ENCODE peak calls at places on chromosome 14, in five cellular contexts. One of them, this sample, is unnamed. For H3K27me3, the result is how much of the 10 kb centered on the place peaks cover.

GRCh38 chr14:99523661-99524050 is 42.4 kb downstream of the CCNK start:
- DNase-seq in gastrocnemius medialis: no peak
- DNase-seq in left ventricle myocardium inferior: peak
- DNase-seq in pancreas: no peak
- DNase-seq in uterus: no peak
- DNase-seq in this sample: no peak

GRCh38 chr14:91413547-91414474 is 3.8 kb downstream of the CCDC88C start:
- DNase-seq in gastrocnemius medialis: no peak
- DNase-seq in left ventricle myocardium inferior: no peak
- DNase-seq in pancreas: peak
- DNase-seq in uterus: no peak
- DNase-seq in this sample: no peak

GRCh38 chr14:43471595-43471994 is 1035.5 kb downstream of the FSCB start:
- DNase-seq in gastrocnemius medialis: no peak
- DNase-seq in left ventricle myocardium inferior: no peak
- DNase-seq in pancreas: no peak
- DNase-seq in uterus: no peak
- DNase-seq in this sample: no peak

GRCh38 chr14:95406756-95407155 is 87.0 kb upstream of the CLMN start:
- DNase-seq in gastrocnemius medialis: no peak
- DNase-seq in left ventricle myocardium inferior: no peak
- DNase-seq in pancreas: no peak
- DNase-seq in uterus: peak
- DNase-seq in this sample: no peak

GRCh38 chr14:74239848-74240793 is 872 bp downstream of the VSX2 start:
- DNase-seq in gastrocnemius medialis: no peak
- DNase-seq in left ventricle myocardium inferior: no peak
- DNase-seq in pancreas: no peak
- DNase-seq in uterus: no peak
- DNase-seq in this sample: no peak

GRCh38 chr14:79841433-79841832 is 369.9 kb downstream of the DIO2 start:
- DNase-seq in gastrocnemius medialis: no peak
- DNase-seq in left ventricle myocardium inferior: no peak
- DNase-seq in pancreas: peak
- DNase-seq in uterus: no peak
- DNase-seq in this sample: no peak

GRCh38 chr14:92600318-92601053 is 86.9 kb downstream of the RIN3 start:
- DNase-seq in gastrocnemius medialis: no peak
- DNase-seq in left ventricle myocardium inferior: no peak
- DNase-seq in pancreas: no peak
- DNase-seq in uterus: no peak
- DNase-seq in this sample: no peak

GRCh38 chr14:58807271-58807670 is 169.5 kb downstream of the DACT1 start:
- DNase-seq in gastrocnemius medialis: no peak
- DNase-seq in left ventricle myocardium inferior: no peak
- DNase-seq in pancreas: no peak
- DNase-seq in uterus: no peak
- DNase-seq in this sample: no peak

GRCh38 chr14:57086271-57087162 is 182.2 kb downstream of the EXOC5 start:
- DNase-seq in gastrocnemius medialis: no peak
- DNase-seq in left ventricle myocardium inferior: no peak
- DNase-seq in pancreas: no peak
- DNase-seq in uterus: no peak
- DNase-seq in this sample: no peak

GRCh38 chr14:65462411-65462810 is 49.9 kb downstream of the FUT8 start:
- DNase-seq in gastrocnemius medialis: no peak
- DNase-seq in left ventricle myocardium inferior: no peak
- DNase-seq in pancreas: no peak
- DNase-seq in uterus: no peak
- DNase-seq in this sample: no peak

GRCh38 chr14:34081576-34082136 is 130.8 kb upstream of the EGLN3 start:
- DNase-seq in gastrocnemius medialis: peak
- DNase-seq in left ventricle myocardium inferior: no peak
- DNase-seq in pancreas: peak
- DNase-seq in uterus: no peak
- DNase-seq in this sample: no peak

GRCh38 chr14:34615507-34615906 is 14.4 kb downstream of the SNX6 start:
- DNase-seq in gastrocnemius medialis: no peak
- DNase-seq in left ventricle myocardium inferior: no peak
- DNase-seq in pancreas: no peak
- DNase-seq in uterus: no peak
- DNase-seq in this sample: no peak

GRCh38 chr14:68691031-68691864 is 101.6 kb downstream of the ZFP36L1 start:
- DNase-seq in gastrocnemius medialis: no peak
- DNase-seq in left ventricle myocardium inferior: no peak
- DNase-seq in pancreas: no peak
- DNase-seq in uterus: peak
- DNase-seq in this sample: no peak

GRCh38 chr14:31992051-31992450 is 85.1 kb upstream of the ARHGAP5 start:
- DNase-seq in gastrocnemius medialis: no peak
- DNase-seq in left ventricle myocardium inferior: no peak
- DNase-seq in pancreas: no peak
- DNase-seq in uterus: peak
- DNase-seq in this sample: no peak

GRCh38 chr14:31294736-31295398 is 87.3 kb upstream of the HECTD1 start:
- DNase-seq in gastrocnemius medialis: no peak
- DNase-seq in left ventricle myocardium inferior: no peak
- DNase-seq in pancreas: no peak
- DNase-seq in uterus: no peak
- DNase-seq in this sample: no peak

GRCh38 chr14:32896979-32897723 is 41.5 kb upstream of the NPAS3 start:
- DNase-seq in gastrocnemius medialis: no peak
- DNase-seq in left ventricle myocardium inferior: no peak
- DNase-seq in pancreas: no peak
- DNase-seq in uterus: no peak
- DNase-seq in this sample: no peak

GRCh38 chr14:73718742-73719251 is 4.6 kb upstream of the PNMA1 start:
- DNase-seq in gastrocnemius medialis: no peak
- DNase-seq in left ventricle myocardium inferior: no peak
- DNase-seq in pancreas: no peak
- DNase-seq in uterus: peak
- DNase-seq in this sample: no peak

GRCh38 chr14:105274600-105274999 is 26.2 kb downstream of the BRF1 start:
- DNase-seq in gastrocnemius medialis: no peak
- DNase-seq in left ventricle myocardium inferior: no peak
- DNase-seq in pancreas: no peak
- DNase-seq in uterus: no peak
- DNase-seq in this sample: no peak

GRCh38 chr14:68412505-68413496 is 380.1 kb downstream of the ZFP36L1 start:
- DNase-seq in gastrocnemius medialis: no peak
- DNase-seq in left ventricle myocardium inferior: no peak
- DNase-seq in pancreas: no peak
- DNase-seq in uterus: no peak
- DNase-seq in this sample: no peak

GRCh38 chr14:71341160-71341559 is 433.9 kb downstream of the PCNX1 start:
- DNase-seq in gastrocnemius medialis: no peak
- DNase-seq in left ventricle myocardium inferior: no peak
- DNase-seq in pancreas: no peak
- DNase-seq in uterus: no peak
- DNase-seq in this sample: no peak

GRCh38 chr14:69261761-69262331 is 1.9 kb downstream of the GALNT16 start:
- DNase-seq in gastrocnemius medialis: no peak
- DNase-seq in left ventricle myocardium inferior: peak
- DNase-seq in pancreas: no peak
- DNase-seq in uterus: no peak
- DNase-seq in this sample: no peak

GRCh38 chr14:93775158-93775557 is 13.1 kb downstream of the PRIMA1 start:
- DNase-seq in gastrocnemius medialis: no peak
- DNase-seq in left ventricle myocardium inferior: no peak
- DNase-seq in pancreas: no peak
- DNase-seq in uterus: no peak
- DNase-seq in this sample: no peak

GRCh38 chr14:89040080-89040437 is 215.6 kb downstream of the TTC8 start:
- DNase-seq in gastrocnemius medialis: no peak
- DNase-seq in left ventricle myocardium inferior: no peak
- DNase-seq in pancreas: no peak
- DNase-seq in uterus: no peak
- DNase-seq in this sample: no peak

GRCh38 chr14:34930591-34931069 is 52.2 kb upstream of the SRP54 start:
- DNase-seq in gastrocnemius medialis: no peak
- DNase-seq in left ventricle myocardium inferior: no peak
- DNase-seq in pancreas: no peak
- DNase-seq in uterus: no peak
- DNase-seq in this sample: no peak

GRCh38 chr14:91269076-91269991 is 24.8 kb upstream of the GPR68 start:
- DNase-seq in gastrocnemius medialis: peak
- DNase-seq in left ventricle myocardium inferior: no peak
- DNase-seq in pancreas: no peak
- DNase-seq in uterus: no peak
- DNase-seq in this sample: no peak

DNA sequence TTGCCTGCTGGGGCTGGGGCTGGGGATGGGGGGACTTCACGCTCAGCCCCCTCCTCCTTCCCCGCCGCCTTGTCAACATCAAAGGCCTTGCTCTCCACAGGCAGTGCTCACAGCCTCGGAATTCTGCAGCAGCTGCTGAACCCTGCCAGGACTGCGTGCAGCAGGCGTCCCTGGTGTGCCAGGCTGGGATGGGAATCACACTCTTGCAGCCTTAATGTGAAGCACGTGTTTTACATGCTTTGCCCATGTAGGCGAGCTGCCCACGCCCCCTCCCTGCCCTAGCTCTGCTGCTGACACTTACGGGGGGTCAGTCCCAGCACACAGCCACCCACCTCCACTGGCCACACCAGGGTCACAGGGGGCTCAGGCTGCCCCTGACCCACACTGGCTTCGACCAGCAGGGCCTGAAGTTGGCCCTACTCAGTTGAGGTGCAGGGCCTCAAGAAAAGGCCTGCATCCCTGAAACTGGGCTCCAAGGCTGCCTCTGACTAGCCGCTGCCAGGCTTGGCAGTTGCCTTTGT is 276.2 kb upstream of the RTL1 start:
- DNase-seq in gastrocnemius medialis: no peak
- DNase-seq in left ventricle myocardium inferior: no peak
- DNase-seq in pancreas: no peak
- DNase-seq in uterus: no peak
- DNase-seq in this sample: peak
- H3K27me3 ChIP-seq in gastrocnemius medialis: under half
- H3K27me3 ChIP-seq in left ventricle myocardium inferior: half or more
- H3K27me3 ChIP-seq in pancreas: under half
- H3K27me3 ChIP-seq in uterus: under half
- H3K27me3 ChIP-seq in this sample: under half

DNA sequence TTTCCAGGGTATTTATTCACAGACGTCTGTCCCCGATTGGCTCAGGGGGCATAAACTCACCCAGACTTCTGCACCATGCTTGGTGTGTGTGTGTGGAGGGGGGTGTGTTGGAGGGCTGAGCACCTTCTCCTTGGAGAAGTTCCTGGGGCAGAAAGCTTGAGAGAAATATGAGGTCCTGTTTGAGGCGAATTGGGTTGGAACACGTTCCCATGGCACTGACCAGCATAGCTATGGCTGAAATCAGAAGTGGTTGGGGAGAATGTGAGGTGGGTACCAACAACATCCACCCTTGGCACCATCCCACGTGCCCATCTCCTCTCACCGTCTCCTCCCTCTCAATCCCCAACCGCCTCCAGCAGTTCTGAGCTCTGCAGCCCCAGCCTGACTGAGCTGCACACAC is 16.0 kb upstream of the GPATCH2L start:
- DNase-seq in gastrocnemius medialis: no peak
- DNase-seq in left ventricle myocardium inferior: no peak
- DNase-seq in pancreas: no peak
- DNase-seq in uterus: no peak
- DNase-seq in this sample: no peak
- H3K27me3 ChIP-seq in gastrocnemius medialis: under half
- H3K27me3 ChIP-seq in left ventricle myocardium inferior: half or more
- H3K27me3 ChIP-seq in pancreas: under half
- H3K27me3 ChIP-seq in uterus: under half
- H3K27me3 ChIP-seq in this sample: half or more

GRCh38 chr14:76376878-76377523 is 1.1 kb downstream of the ESRRB start:
- DNase-seq in gastrocnemius medialis: no peak
- DNase-seq in left ventricle myocardium inferior: no peak
- DNase-seq in pancreas: no peak
- DNase-seq in uterus: no peak
- DNase-seq in this sample: no peak

GRCh38 chr14:76376001-76376404 is at the start of gene ESRRB:
- DNase-seq in gastrocnemius medialis: no peak
- DNase-seq in left ventricle myocardium inferior: no peak
- DNase-seq in pancreas: peak
- DNase-seq in uterus: no peak
- DNase-seq in this sample: no peak

GRCh38 chr14:76373456-76373855 is 2.5 kb upstream of the ESRRB start:
- DNase-seq in gastrocnemius medialis: no peak
- DNase-seq in left ventricle myocardium inferior: no peak
- DNase-seq in pancreas: no peak
- DNase-seq in uterus: no peak
- DNase-seq in this sample: no peak

GRCh38 chr14:76376409-76376877 is 506 bp downstream of the ESRRB start:
- DNase-seq in gastrocnemius medialis: no peak
- DNase-seq in left ventricle myocardium inferior: no peak
- DNase-seq in pancreas: no peak
- DNase-seq in uterus: no peak
- DNase-seq in this sample: no peak

GRCh38 chr14:76375484-76375883 is 453 bp upstream of the ESRRB start:
- DNase-seq in gastrocnemius medialis: no peak
- DNase-seq in left ventricle myocardium inferior: no peak
- DNase-seq in pancreas: no peak
- DNase-seq in uterus: no peak
- DNase-seq in this sample: no peak
- H3K27me3 ChIP-seq in gastrocnemius medialis: under half
- H3K27me3 ChIP-seq in left ventricle myocardium inferior: half or more
- H3K27me3 ChIP-seq in pancreas: under half
- H3K27me3 ChIP-seq in uterus: under half
- H3K27me3 ChIP-seq in this sample: under half

DNA sequence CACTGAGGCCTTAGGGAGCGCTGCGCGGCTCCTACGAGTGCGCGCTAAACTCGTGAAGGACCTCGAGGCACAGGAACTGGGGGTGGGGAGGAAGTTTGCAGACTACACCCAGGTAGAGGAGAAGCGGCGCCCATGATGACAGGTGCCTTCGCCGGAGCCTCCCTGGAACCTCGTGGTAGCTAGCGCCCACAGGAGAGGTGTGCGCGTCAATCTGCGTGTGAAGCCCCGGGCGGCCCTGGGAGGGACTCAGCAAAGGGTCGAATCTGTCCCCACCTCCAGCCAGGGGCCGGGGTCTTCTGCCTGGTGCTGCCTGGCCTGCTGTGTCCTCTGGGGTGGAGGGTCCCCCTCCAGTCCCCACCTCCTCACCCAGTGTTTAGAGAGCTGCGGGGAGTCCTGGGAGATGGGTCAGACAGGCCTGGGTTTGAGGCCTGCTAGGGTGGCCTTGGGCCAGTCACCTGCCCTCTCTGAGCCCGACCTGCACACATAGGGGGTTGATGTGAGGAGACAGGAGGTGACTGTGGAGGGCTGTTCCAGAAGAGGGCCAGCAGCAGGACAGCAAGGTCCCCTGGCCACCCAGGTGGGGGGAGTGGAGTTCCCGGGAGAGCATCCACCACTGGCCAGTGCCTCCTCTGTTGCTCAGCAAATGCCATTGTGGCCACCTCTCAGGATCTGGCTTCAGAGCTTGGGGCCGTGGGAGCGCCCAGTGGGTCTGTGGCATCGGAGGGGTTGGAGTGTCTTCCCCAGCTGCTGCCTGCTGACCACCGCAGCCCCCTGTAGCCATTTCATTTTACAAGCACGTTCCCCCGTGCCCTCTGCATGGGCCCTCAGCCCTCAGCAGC is 20.2 kb upstream of the KIF26A start:
- DNase-seq in gastrocnemius medialis: no peak
- DNase-seq in left ventricle myocardium inferior: peak
- DNase-seq in pancreas: no peak
- DNase-seq in uterus: no peak
- DNase-seq in this sample: peak
- H3K27me3 ChIP-seq in gastrocnemius medialis: under half
- H3K27me3 ChIP-seq in left ventricle myocardium inferior: half or more
- H3K27me3 ChIP-seq in pancreas: under half
- H3K27me3 ChIP-seq in uterus: under half
- H3K27me3 ChIP-seq in this sample: under half

GRCh38 chr14:28776482-28777266 is 10.1 kb downstream of the FOXG1 start:
- DNase-seq in gastrocnemius medialis: no peak
- DNase-seq in left ventricle myocardium inferior: no peak
- DNase-seq in pancreas: no peak
- DNase-seq in uterus: no peak
- DNase-seq in this sample: no peak
- H3K27me3 ChIP-seq in gastrocnemius medialis: half or more
- H3K27me3 ChIP-seq in left ventricle myocardium inferior: half or more
- H3K27me3 ChIP-seq in pancreas: under half
- H3K27me3 ChIP-seq in uterus: under half
- H3K27me3 ChIP-seq in this sample: half or more